ENCODE peak calls at places on chromosomes 6 and 20, in four cellular contexts. One of them, this sample, is unnamed.

GRCh38 chr20:32168184-32168910 is 39.2 kb downstream of the PLAGL2 start:
- DNase-seq in ascending aorta: no peak
- DNase-seq in lung: no peak
- DNase-seq in CD4-positive, alpha-beta memory T cell: no peak
- DNase-seq in this sample: peak; percentile 46

GRCh38 chr20:61881416-61881815 is 184.3 kb downstream of the TAF4 start:
- DNase-seq in ascending aorta: no peak
- DNase-seq in lung: no peak
- DNase-seq in CD4-positive, alpha-beta memory T cell: no peak
- DNase-seq in this sample: no peak

GRCh38 chr6:132072831-132073230 is 121.7 kb upstream of the CCN2 start:
- DNase-seq in ascending aorta: no peak
- DNase-seq in lung: no peak
- DNase-seq in CD4-positive, alpha-beta memory T cell: no peak
- DNase-seq in this sample: no peak

GRCh38 chr6:9938801-9939200 is 476.1 kb downstream of the TFAP2A start:
- DNase-seq in ascending aorta: no peak
- DNase-seq in lung: no peak
- DNase-seq in CD4-positive, alpha-beta memory T cell: no peak
- DNase-seq in this sample: no peak

GRCh38 chr6:127880452-127880851 is 20.4 kb downstream of the THEMIS start:
- DNase-seq in ascending aorta: no peak
- DNase-seq in lung: no peak
- DNase-seq in CD4-positive, alpha-beta memory T cell: peak; percentile 25
- DNase-seq in this sample: no peak

GRCh38 chr6:135182120-135182992 is 1.2 kb downstream of the MYB start:
- DNase-seq in ascending aorta: no peak
- DNase-seq in lung: no peak
- DNase-seq in CD4-positive, alpha-beta memory T cell: peak; percentile 7
- DNase-seq in this sample: peak; percentile 39

GRCh38 chr20:37072293-37073196 is 23.3 kb downstream of the RBL1 start:
- DNase-seq in ascending aorta: no peak
- DNase-seq in lung: no peak
- DNase-seq in CD4-positive, alpha-beta memory T cell: no peak
- DNase-seq in this sample: no peak

GRCh38 chr6:4008324-4009047 is 70.5 kb downstream of the FAM217A start:
- DNase-seq in ascending aorta: no peak
- DNase-seq in lung: no peak
- DNase-seq in CD4-positive, alpha-beta memory T cell: peak; percentile 57
- DNase-seq in this sample: peak; percentile 62

GRCh38 chr6:162123797-162124196 is 603.8 kb downstream of the PRKN start:
- DNase-seq in ascending aorta: no peak
- DNase-seq in lung: no peak
- DNase-seq in CD4-positive, alpha-beta memory T cell: no peak
- DNase-seq in this sample: no peak

GRCh38 chr20:17169575-17170136 is 57.2 kb upstream of the PCSK2 start:
- DNase-seq in ascending aorta: no peak
- DNase-seq in lung: no peak
- DNase-seq in CD4-positive, alpha-beta memory T cell: no peak
- DNase-seq in this sample: no peak

GRCh38 chr20:4171538-4172116 is 156.3 kb upstream of the RNF24 start:
- DNase-seq in ascending aorta: no peak
- DNase-seq in lung: no peak
- DNase-seq in CD4-positive, alpha-beta memory T cell: no peak
- DNase-seq in this sample: no peak

GRCh38 chr6:33620158-33620583 is 951 bp upstream of the ITPR3 start:
- DNase-seq in ascending aorta: no peak
- DNase-seq in lung: peak; percentile 68
- DNase-seq in CD4-positive, alpha-beta memory T cell: peak; percentile 31
- DNase-seq in this sample: no peak

GRCh38 chr6:108755257-108756240 is 92.7 kb upstream of the ARMC2 start:
- DNase-seq in ascending aorta: peak; percentile 69
- DNase-seq in lung: no peak
- DNase-seq in CD4-positive, alpha-beta memory T cell: no peak
- DNase-seq in this sample: peak; percentile 21

GRCh38 chr6:100460650-100461204 is 4.0 kb downstream of the SIM1 start:
- DNase-seq in ascending aorta: no peak
- DNase-seq in lung: no peak
- DNase-seq in CD4-positive, alpha-beta memory T cell: no peak
- DNase-seq in this sample: no peak

GRCh38 chr6:168516941-168517741 is 76.2 kb downstream of the SMOC2 start:
- DNase-seq in ascending aorta: no peak
- DNase-seq in lung: no peak
- DNase-seq in CD4-positive, alpha-beta memory T cell: no peak
- DNase-seq in this sample: no peak

GRCh38 chr20:10357061-10357708 is 76.8 kb downstream of the MKKS start:
- DNase-seq in ascending aorta: no peak
- DNase-seq in lung: no peak
- DNase-seq in CD4-positive, alpha-beta memory T cell: no peak
- DNase-seq in this sample: no peak

GRCh38 chr6:1390805-1391511 is 1.6 kb downstream of the FOXF2 start:
- DNase-seq in ascending aorta: peak; percentile 12
- DNase-seq in lung: no peak
- DNase-seq in CD4-positive, alpha-beta memory T cell: no peak
- DNase-seq in this sample: peak; percentile 66

GRCh38 chr6:117494694-117495318 is 12.3 kb downstream of the DCBLD1 start:
- DNase-seq in ascending aorta: no peak
- DNase-seq in lung: no peak
- DNase-seq in CD4-positive, alpha-beta memory T cell: no peak
- DNase-seq in this sample: no peak

GRCh38 chr6:123904228-123904627 is 100.6 kb downstream of the NKAIN2 start:
- DNase-seq in ascending aorta: no peak
- DNase-seq in lung: no peak
- DNase-seq in CD4-positive, alpha-beta memory T cell: no peak
- DNase-seq in this sample: no peak

GRCh38 chr6:90983462-90983861 is 396.6 kb upstream of the MAP3K7 start:
- DNase-seq in ascending aorta: no peak
- DNase-seq in lung: no peak
- DNase-seq in CD4-positive, alpha-beta memory T cell: no peak
- DNase-seq in this sample: no peak

GRCh38 chr6:90222724-90223198 is 73.9 kb downstream of the BACH2 start:
- DNase-seq in ascending aorta: no peak
- DNase-seq in lung: no peak
- DNase-seq in CD4-positive, alpha-beta memory T cell: no peak
- DNase-seq in this sample: peak; percentile 19

GRCh38 chr6:33014841-33015634 is 5.6 kb upstream of the HLA-DOA start:
- DNase-seq in ascending aorta: no peak
- DNase-seq in lung: peak; percentile 69
- DNase-seq in CD4-positive, alpha-beta memory T cell: peak; percentile 73
- DNase-seq in this sample: peak; percentile 90

GRCh38 chr6:105193647-105194046 is 13.8 kb upstream of the POPDC3 start:
- DNase-seq in ascending aorta: no peak
- DNase-seq in lung: no peak
- DNase-seq in CD4-positive, alpha-beta memory T cell: no peak
- DNase-seq in this sample: peak; percentile 79

GRCh38 chr20:63103402-63104311 is 96.9 kb upstream of the BHLHE23 start:
- DNase-seq in ascending aorta: no peak
- DNase-seq in lung: no peak
- DNase-seq in CD4-positive, alpha-beta memory T cell: peak; percentile 53
- DNase-seq in this sample: peak; percentile 19

GRCh38 chr20:44776977-44777376 is 31.3 kb downstream of the KCNK15 start:
- DNase-seq in ascending aorta: no peak
- DNase-seq in lung: no peak
- DNase-seq in CD4-positive, alpha-beta memory T cell: no peak
- DNase-seq in this sample: peak; percentile 56

GRCh38 chr6:35086636-35087360 is 54.3 kb downstream of the TCP11 start:
- DNase-seq in ascending aorta: no peak
- DNase-seq in lung: no peak
- DNase-seq in CD4-positive, alpha-beta memory T cell: no peak
- DNase-seq in this sample: no peak

GRCh38 chr20:16415079-16415478 is 158.2 kb downstream of the KIF16B start:
- DNase-seq in ascending aorta: no peak
- DNase-seq in lung: no peak
- DNase-seq in CD4-positive, alpha-beta memory T cell: no peak
- DNase-seq in this sample: peak; percentile 21

GRCh38 chr20:10508468-10509251 is 73.6 kb downstream of the SLX4IP start:
- DNase-seq in ascending aorta: no peak
- DNase-seq in lung: no peak
- DNase-seq in CD4-positive, alpha-beta memory T cell: no peak
- DNase-seq in this sample: peak; percentile 48

GRCh38 chr20:719816-720215 is 44.2 kb upstream of the SCRT2 start:
- DNase-seq in ascending aorta: no peak
- DNase-seq in lung: no peak
- DNase-seq in CD4-positive, alpha-beta memory T cell: no peak
- DNase-seq in this sample: no peak

GRCh38 chr6:52966101-52966500 is 29.0 kb downstream of the GSTA4 start:
- DNase-seq in ascending aorta: no peak
- DNase-seq in lung: no peak
- DNase-seq in CD4-positive, alpha-beta memory T cell: no peak
- DNase-seq in this sample: no peak

GRCh38 chr6:8435845-8436168 is 462 bp upstream of the SLC35B3 start:
- DNase-seq in ascending aorta: no peak
- DNase-seq in lung: no peak
- DNase-seq in CD4-positive, alpha-beta memory T cell: no peak
- DNase-seq in this sample: no peak

GRCh38 chr20:44720994-44721784 is 6.0 kb downstream of the CCN5 start:
- DNase-seq in ascending aorta: peak; percentile 78
- DNase-seq in lung: peak; percentile 67
- DNase-seq in CD4-positive, alpha-beta memory T cell: no peak
- DNase-seq in this sample: peak; percentile 72

GRCh38 chr20:4256886-4257285 is 241.5 kb upstream of the RNF24 start:
- DNase-seq in ascending aorta: no peak
- DNase-seq in lung: no peak
- DNase-seq in CD4-positive, alpha-beta memory T cell: no peak
- DNase-seq in this sample: peak; percentile 4

GRCh38 chr20:3808141-3808479 is 12.0 kb downstream of the CDC25B start:
- DNase-seq in ascending aorta: peak; percentile 93
- DNase-seq in lung: peak; percentile 84
- DNase-seq in CD4-positive, alpha-beta memory T cell: no peak
- DNase-seq in this sample: peak; percentile 98

GRCh38 chr6:7108964-7109836 is 1.4 kb downstream of the RREB1 start:
- DNase-seq in ascending aorta: peak; percentile 81
- DNase-seq in lung: peak; percentile 62
- DNase-seq in CD4-positive, alpha-beta memory T cell: peak; percentile 31
- DNase-seq in this sample: peak; percentile 87

GRCh38 chr6:110328231-110328630 is 29.9 kb downstream of the METTL24 start:
- DNase-seq in ascending aorta: no peak
- DNase-seq in lung: no peak
- DNase-seq in CD4-positive, alpha-beta memory T cell: no peak
- DNase-seq in this sample: no peak

GRCh38 chr6:36683145-36683655 is 4.7 kb downstream of the CDKN1A start:
- DNase-seq in ascending aorta: no peak
- DNase-seq in lung: no peak
- DNase-seq in CD4-positive, alpha-beta memory T cell: no peak
- DNase-seq in this sample: no peak
- H3K4me3 ChIP-seq in ascending aorta: peak overlapping the region; percentile 12
- H3K4me3 ChIP-seq in lung: no peak overlapping the region
- H3K4me3 ChIP-seq in CD4-positive, alpha-beta memory T cell: no peak overlapping the region
- H3K4me3 ChIP-seq in this sample: peak overlapping the region; percentile 99

DNA sequence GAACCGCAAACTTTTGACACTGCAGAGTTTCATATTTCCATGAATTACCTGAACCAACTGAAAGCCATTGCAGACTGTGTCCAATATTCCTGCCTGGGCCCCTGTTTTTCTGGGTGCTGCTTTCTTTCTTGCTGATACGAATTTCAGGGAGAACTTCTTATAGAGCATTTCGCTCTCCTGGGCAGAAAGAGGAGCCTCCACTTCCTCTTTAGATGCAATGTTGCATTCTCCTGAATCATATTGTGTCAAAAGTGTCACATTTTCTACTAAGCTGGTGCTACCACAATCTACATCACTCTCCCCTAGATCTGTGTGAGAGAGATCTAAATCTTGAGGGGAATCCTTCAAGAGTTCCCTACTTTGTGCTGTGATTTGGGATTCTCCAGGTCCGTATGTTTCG is 102.5 kb downstream of the DST start:
- DNase-seq in ascending aorta: no peak
- DNase-seq in lung: no peak
- DNase-seq in CD4-positive, alpha-beta memory T cell: no peak
- DNase-seq in this sample: no peak
- H3K4me3 ChIP-seq in ascending aorta: peak overlapping the region; percentile 53
- H3K4me3 ChIP-seq in lung: no peak overlapping the region
- H3K4me3 ChIP-seq in CD4-positive, alpha-beta memory T cell: no peak overlapping the region
- H3K4me3 ChIP-seq in this sample: peak overlapping the region; percentile 53

DNA sequence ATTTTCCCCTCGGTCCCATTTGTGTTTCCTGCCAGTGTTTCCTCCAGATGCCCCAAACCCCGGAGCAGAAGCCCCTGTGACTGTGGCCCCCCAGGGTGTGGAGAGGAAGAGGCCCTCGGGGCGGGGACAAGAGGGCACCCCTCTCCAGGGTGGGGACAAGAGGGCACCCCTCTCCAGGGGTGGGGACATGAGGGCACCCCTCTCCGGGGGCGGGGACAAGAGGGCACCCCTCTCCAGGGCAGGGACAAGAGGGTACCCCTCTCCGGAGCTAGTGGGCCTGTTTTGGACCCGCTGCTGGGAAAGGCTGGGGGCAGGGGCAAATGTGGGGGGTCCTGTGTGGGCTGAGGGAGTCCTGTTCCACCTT is 13.2 kb downstream of the MYT1 start:
- DNase-seq in ascending aorta: no peak
- DNase-seq in lung: no peak
- DNase-seq in CD4-positive, alpha-beta memory T cell: no peak
- DNase-seq in this sample: no peak
- H3K4me3 ChIP-seq in ascending aorta: no peak overlapping the region
- H3K4me3 ChIP-seq in lung: no peak overlapping the region
- H3K4me3 ChIP-seq in CD4-positive, alpha-beta memory T cell: no peak overlapping the region
- H3K4me3 ChIP-seq in this sample: no peak overlapping the region

DNA sequence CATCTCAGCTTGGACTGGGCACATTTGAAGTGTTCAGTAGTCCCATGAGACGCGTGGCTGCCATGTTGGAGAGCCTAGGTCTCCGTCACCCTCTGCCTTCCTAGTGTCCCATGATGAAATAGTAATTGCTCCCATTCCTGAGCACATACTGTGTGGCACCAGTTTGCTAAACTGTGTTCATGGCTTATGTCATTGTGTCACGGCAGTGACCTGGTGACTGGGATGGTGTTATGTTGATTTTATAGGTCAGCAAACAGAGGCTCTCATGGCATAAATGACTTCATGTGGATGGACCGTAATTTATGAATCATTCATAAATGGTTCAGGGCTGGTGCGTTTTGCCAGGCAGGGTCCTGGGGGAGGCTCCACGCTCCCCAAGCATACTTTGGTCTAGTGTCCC is 3.8 kb downstream of the BCAS4 start:
- DNase-seq in ascending aorta: no peak
- DNase-seq in lung: no peak
- DNase-seq in CD4-positive, alpha-beta memory T cell: no peak
- DNase-seq in this sample: no peak
- H3K4me3 ChIP-seq in ascending aorta: no peak overlapping the region
- H3K4me3 ChIP-seq in lung: no peak overlapping the region
- H3K4me3 ChIP-seq in CD4-positive, alpha-beta memory T cell: no peak overlapping the region
- H3K4me3 ChIP-seq in this sample: no peak overlapping the region

GRCh38 chr6:27149140-27149539 is 98.4 kb upstream of the PRSS16 start:
- DNase-seq in ascending aorta: no peak
- DNase-seq in lung: no peak
- DNase-seq in CD4-positive, alpha-beta memory T cell: no peak
- DNase-seq in this sample: no peak
- H3K4me3 ChIP-seq in ascending aorta: no peak overlapping the region
- H3K4me3 ChIP-seq in lung: no peak overlapping the region
- H3K4me3 ChIP-seq in CD4-positive, alpha-beta memory T cell: no peak overlapping the region
- H3K4me3 ChIP-seq in this sample: no peak overlapping the region